ENCODE peak calls at places on chromosomes 4 and X, in eight cellular contexts. M, E, O, T, V, R, U and X are unnamed samples.
A peak's percentile ranks its signal among the peaks of the same experiment; 100 is the strongest.

GRCh38 chr4:10180927-10181744 is 64.5 kb upstream of the WDR1 start:
- ATAC-seq in O (peak; percentile 75), M (peak; percentile 96), T (peak; percentile 92), V (peak; percentile 61), E (peak; percentile 33), U (peak; percentile 7), R (no peak), X (no peak)

GRCh38 chr4:46270986-46271596 is 118.8 kb downstream of the GABRA2 start:
- ATAC-seq in M (no peak), V (no peak), R (no peak), U (no peak), O (no peak), E (no peak), T (no peak), X (no peak)

GRCh38 chrX:10794203-10794630 is 173.8 kb upstream of the MID1 start:
- ATAC-seq in V (no peak), U (no peak), R (no peak), T (no peak), E (no peak), M (no peak), O (no peak), X (peak; percentile 66)

GRCh38 chr4:165379662-165380061 is 854 bp downstream of the CPE start:
- ATAC-seq in V (no peak), R (no peak), O (no peak), M (no peak), E (peak; percentile 9), T (no peak), U (peak; percentile 11), X (no peak)

GRCh38 chr4:41525129-41525528 is 12.8 kb upstream of the LIMCH1 start:
- ATAC-seq in U (peak; percentile 60), T (no peak), E (peak; percentile 47), R (no peak), O (no peak), V (no peak), M (no peak), X (peak; percentile 59)

GRCh38 chrX:107935200-107935599 is 47.0 kb downstream of the TEX13B start:
- ATAC-seq in V (no peak), O (no peak), M (no peak), R (no peak), T (no peak), U (no peak), E (no peak), X (peak; percentile 70)

GRCh38 chrX:108091266-108091877 is at the start of the genes ATG4A and PSMD10:
- ATAC-seq in V (peak; percentile 94), U (peak; percentile 99), O (peak; percentile 94), M (peak; percentile 96), R (peak; percentile 94), T (peak; percentile 96), E (peak; percentile 99), X (peak; percentile 98)

GRCh38 chr4:83618431-83618830 is 82.5 kb downstream of the GPAT3 start:
- ATAC-seq in E (peak; percentile 98), O (no peak), V (no peak), R (peak; percentile 74), M (no peak), U (peak; percentile 98), T (no peak), X (peak; percentile 95)

GRCh38 chr4:182208651-182209050 is 34.6 kb upstream of the TENM3 start:
- ATAC-seq in U (no peak), T (no peak), V (no peak), M (no peak), O (no peak), R (no peak), E (no peak), X (no peak)

GRCh38 chr4:78939667-78940008 is 400 bp upstream of the PAQR3 start:
- ATAC-seq in R (no peak), M (no peak), V (no peak), O (peak; percentile 35), U (no peak), E (no peak), T (no peak), X (no peak)

GRCh38 chr4:94332983-94333590 is 9.5 kb downstream of the HPGDS start:
- ATAC-seq in O (no peak), E (peak; percentile 64), T (no peak), U (peak; percentile 80), M (no peak), R (no peak), V (no peak), X (no peak)

GRCh38 chr4:89434364-89434988 is 126.9 kb upstream of the GPRIN3 start:
- ATAC-seq in U (peak; percentile 62), O (peak; percentile 67), V (peak; percentile 65), R (peak; percentile 60), M (peak; percentile 60), T (peak; percentile 66), E (peak; percentile 67), X (peak; percentile 43)